ENCODE peak calls at places on chromosomes 16 and 17, in five cellular contexts. G is astrocyte, D is KG1, N is Calu3, M is DMS79. L is an unnamed sample.

GRCh38 chr17:68711858-68712257 is 110.7 kb upstream of the FAM20A start:
- DNase-seq in M (no peak), G (no peak), D (no peak), N (no peak), L (no peak)

GRCh38 chr17:3282901-3283300 is 15.3 kb downstream of the OR3A1 start:
- DNase-seq in G (no peak), N (no peak), M (no peak), D (no peak), L (no peak)

GRCh38 chr16:70460737-70461261 is 6.4 kb downstream of the FCSK start:
- DNase-seq in N (no peak), D (no peak), M (no peak), G (no peak), L (no peak)

GRCh38 chr17:48604770-48605329 is at the start of gene HOXB6:
- DNase-seq in G (no peak), N (peak; percentile 84), M (no peak), D (no peak), L (no peak)

GRCh38 chr17:60613325-60613724 is 13.3 kb downstream of the PPM1D start:
- DNase-seq in G (no peak), D (no peak), N (no peak), M (no peak), L (no peak)

GRCh38 chr16:21233521-21234150 is at the start of gene ANKS4B:
- DNase-seq in G (no peak), N (peak; percentile 38), M (no peak), D (no peak), L (no peak)

GRCh38 chr16:56675685-56676210 is 6.1 kb downstream of the MT1H start:
- DNase-seq in D (no peak), N (no peak), G (no peak), M (no peak), L (no peak)

GRCh38 chr17:45227101-45227591 is 5.5 kb downstream of the FMNL1 start:
- DNase-seq in G (no peak), M (no peak), N (no peak), D (no peak), L (no peak)

GRCh38 chr16:46947900-46948547 is 25.4 kb downstream of the DNAJA2 start:
- DNase-seq in M (no peak), G (peak; percentile 4), N (peak; percentile 66), D (peak; percentile 51), L (no peak)

L was measured in SW 1271.